ENCODE peak calls at places on chromosomes 7 and 10, in five cellular contexts. I is cardiac fibroblast; Q is activated CD8-positive, alpha-beta memory T cell treated with anti-CD3 and anti-CD28 coated beads for 4 hours; U is stimulated activated CD4-positive, alpha-beta T cell treated with anti-CD3 and anti-CD28 coated beads, Interleukin-1b, Interleukin-23, amount 100 ng/mL, for 48 hours; Z is occipital lobe. X is an unnamed sample.

GRCh38 chr7:134593530-134594392 is 44.9 kb downstream of the AKR1B15 start:
- DNase-seq in Z (peak), Q (no peak), U (no peak), I (peak), X (peak)

GRCh38 chr7:156607332-156608175 is 33.0 kb upstream of the RNF32 start:
- DNase-seq in Q (no peak), U (no peak), I (peak), Z (no peak), X (no peak)

GRCh38 chr7:139016931-139017511 is 18.8 kb downstream of the ZC3HAV1L start:
- DNase-seq in I (peak), Q (peak), Z (peak), U (peak), X (peak)

GRCh38 chr10:12635127-12635541 is 285.8 kb downstream of the CAMK1D start:
- DNase-seq in Q (no peak), I (no peak), Z (no peak), U (peak), X (no peak)

GRCh38 chr10:5508786-5509185 is 9.4 kb upstream of the CALML5 start:
- DNase-seq in Q (no peak), Z (no peak), U (no peak), I (no peak), X (no peak)

GRCh38 chr7:117993377-117994003 is 120.2 kb upstream of the CTTNBP2 start:
- DNase-seq in Z (peak), Q (no peak), U (peak), I (peak), X (peak)

GRCh38 chr10:97196213-97197029 is 10.7 kb upstream of the SLIT1 start:
- DNase-seq in I (peak), Z (no peak), U (peak), Q (peak), X (peak)

GRCh38 chr7:132654150-132654549 is 77.9 kb upstream of the PLXNA4 start:
- DNase-seq in I (peak), U (peak), Z (no peak), Q (no peak), X (no peak)

GRCh38 chr10:16828114-16828568 is 10.9 kb upstream of the RSU1 start:
- DNase-seq in Q (peak), I (peak), U (peak), Z (peak), X (peak)

GRCh38 chr7:42580061-42580460 is 331.8 kb downstream of the C7orf25 start:
- DNase-seq in Z (no peak), U (no peak), Q (no peak), I (no peak), X (no peak)

GRCh38 chr7:6658618-6659345 is 21.7 kb downstream of the ZNF316 start:
- DNase-seq in Q (no peak), Z (no peak), I (no peak), U (no peak), X (no peak)

GRCh38 chr7:130352335-130353074 is 7.9 kb downstream of the CPA5 start:
- DNase-seq in I (peak), Q (no peak), U (no peak), Z (no peak), X (peak)